ENCODE peak calls at places on chromosome 3, in six cellular contexts. X is posterior vena cava; W is CD8-positive, alpha-beta memory T cell; O is stimulated activated CD8-positive, alpha-beta memory T cell treated with anti-CD3 and anti-CD28 coated beads, Interleukin-2, amount 100 ng/mL, for 48 hours; S is AG09309; H is T47D. D is an unnamed sample.

GRCh38 chr3:12076666-12077065 is 72.5 kb downstream of the SYN2 start:
- DNase-seq in S (no peak), W (no peak), H (no peak), O (no peak), X (no peak), D (no peak)

GRCh38 chr3:150232992-150233451 is 175.1 kb upstream of the TSC22D2 start:
- DNase-seq in X (no peak), O (no peak), H (no peak), W (no peak), S (no peak), D (no peak)

GRCh38 chr3:30221622-30222021 is 384.8 kb upstream of the TGFBR2 start:
- DNase-seq in W (no peak), O (no peak), S (no peak), X (no peak), H (no peak), D (no peak)

GRCh38 chr3:177191108-177191779 is 6.0 kb downstream of the TBL1XR1 start:
- DNase-seq in W (no peak), X (no peak), S (no peak), O (no peak), H (no peak), D (no peak)

GRCh38 chr3:46948830-46949671 is 27.5 kb downstream of the CCDC12 start:
- DNase-seq in S (no peak), O (no peak), X (peak), H (no peak), W (no peak), D (no peak)

GRCh38 chr3:113353678-113354077 is 87.6 kb downstream of the CFAP44 start:
- DNase-seq in S (no peak), H (no peak), W (no peak), O (no peak), X (no peak), D (no peak)

GRCh38 chr3:130725746-130726145 is 20.9 kb downstream of the PIK3R4 start:
- DNase-seq in H (no peak), S (no peak), W (no peak), O (no peak), X (no peak), D (no peak)

GRCh38 chr3:134018850-134019249 is 10.9 kb downstream of the SLCO2A1 start:
- DNase-seq in W (no peak), S (no peak), O (no peak), H (no peak), X (no peak), D (no peak)

GRCh38 chr3:124409650-124410275 is 320.5 kb upstream of the UMPS start:
- DNase-seq in W (no peak), X (no peak), H (no peak), O (no peak), S (no peak), D (no peak)

GRCh38 chr3:116059421-116060096 is 385.7 kb downstream of the LSAMP start:
- DNase-seq in S (peak), O (no peak), H (no peak), W (no peak), X (no peak), D (no peak)

GRCh38 chr3:188126271-188126670 is 27.7 kb upstream of the LPP start:
- DNase-seq in X (no peak), S (peak), W (no peak), H (no peak), O (no peak), D (no peak)

GRCh38 chr3:183161552-183162345 is 785 bp downstream of the LAMP3 start:
- DNase-seq in H (no peak), X (no peak), S (no peak), O (no peak), W (no peak), D (no peak)

GRCh38 chr3:56355570-56356185 is 112.6 kb downstream of the ERC2 start:
- DNase-seq in H (no peak), S (no peak), X (no peak), O (no peak), W (no peak), D (no peak)

D was measured in mesenteric fat pad.